ENCODE peak calls at places on chromosome 22, in seven cellular contexts. B is B cell, G is cardiac fibroblast, Y is HFF-Myc, Z is GM20000, V is stomach, R is GM23338. D is an unnamed sample.

GRCh38 chr22:35480627-35481565 is 59.7 kb upstream of the RASD2 start:
- DNase-seq in B (no peak), G (no peak), Y (no peak), Z (no peak), V (peak), R (no peak), D (no peak)

GRCh38 chr22:21995660-21996059 is 13.1 kb upstream of the TOP3B start:
- DNase-seq in B (no peak), G (no peak), Y (no peak), Z (no peak), V (no peak), R (no peak), D (no peak)

GRCh38 chr22:27541831-27542230 is 259.7 kb downstream of the MN1 start:
- DNase-seq in B (no peak), G (no peak), Y (no peak), Z (no peak), V (no peak), R (no peak), D (no peak)

GRCh38 chr22:33535937-33536875 is 384.1 kb downstream of the LARGE1 start:
- DNase-seq in B (no peak), G (no peak), Y (no peak), Z (no peak), V (no peak), R (no peak), D (no peak)

GRCh38 chr22:42758929-42759629 is 38.4 kb upstream of the A4GALT start:
- DNase-seq in B (no peak), G (peak), Y (no peak), Z (no peak), V (no peak), R (peak), D (no peak)

GRCh38 chr22:19103881-19104821 is 18.1 kb downstream of the DGCR2 start:
- DNase-seq in B (no peak), G (no peak), Y (no peak), Z (no peak), V (no peak), R (no peak), D (no peak)

GRCh38 chr22:28179392-28179791 is 260.3 kb upstream of the PITPNB start:
- DNase-seq in B (no peak), G (no peak), Y (no peak), Z (no peak), V (no peak), R (no peak), D (no peak)

GRCh38 chr22:34111210-34111824 is 191.0 kb upstream of the LARGE1 start:
- DNase-seq in B (peak), G (peak), Y (no peak), Z (peak), V (peak), R (peak), D (no peak)

GRCh38 chr22:35489225-35489624 is 51.4 kb upstream of the RASD2 start:
- DNase-seq in B (no peak), G (no peak), Y (no peak), Z (no peak), V (no peak), R (no peak), D (no peak)

DNA sequence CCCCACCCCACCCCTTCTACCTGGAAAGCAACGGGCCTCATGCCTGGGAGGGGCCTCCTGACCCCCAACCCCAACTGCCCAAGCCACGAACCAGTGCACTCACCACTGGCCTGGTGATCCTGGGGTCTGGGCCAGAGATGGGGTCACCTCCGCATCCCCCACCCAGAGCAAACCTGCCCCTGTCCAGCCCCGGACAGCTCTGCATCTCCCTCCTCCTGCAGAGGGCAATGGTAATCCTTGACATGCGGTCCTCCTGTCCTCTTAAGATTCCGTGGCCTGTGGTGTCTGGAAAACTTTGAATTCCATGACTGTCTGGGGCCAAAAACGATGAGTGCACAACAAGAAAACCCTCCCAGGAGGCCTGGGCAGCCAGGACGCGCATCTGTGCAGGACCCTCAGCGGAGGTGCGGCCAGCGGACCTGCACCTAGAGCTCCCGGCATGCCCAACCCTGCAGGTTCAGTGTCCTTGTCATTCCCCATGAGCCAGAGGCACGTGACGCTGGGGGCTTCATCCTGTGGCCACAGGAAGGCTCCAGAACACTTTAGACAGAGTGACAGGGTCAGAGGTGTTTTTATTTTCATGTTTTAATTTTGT is 16.1 kb upstream of the PPARA start:
- DNase-seq in B (no peak), G (no peak), Y (no peak), Z (no peak), V (no peak), R (no peak), D (no peak)
- TF ChIP-seq CTCF in B (no peak), G (no peak), Y (no peak), Z (no peak), V (no peak), R (no peak), D (no peak)

GRCh38 chr22:37732699-37733607 is 36.1 kb downstream of the TRIOBP start:
- DNase-seq in B (no peak), G (no peak), Y (no peak), Z (no peak), V (no peak), R (no peak), D (no peak)

GRCh38 chr22:37731804-37732471 is 35.1 kb downstream of the TRIOBP start:
- DNase-seq in B (no peak), G (no peak), Y (no peak), Z (peak), V (peak), R (no peak), D (no peak)

GRCh38 chr22:37733625-37734401 is 37.0 kb downstream of the TRIOBP start:
- DNase-seq in B (no peak), G (no peak), Y (no peak), Z (no peak), V (peak), R (no peak), D (no peak)

GRCh38 chr22:37734402-37734700 is 37.5 kb downstream of the TRIOBP start:
- DNase-seq in B (peak), G (no peak), Y (no peak), Z (no peak), V (no peak), R (no peak), D (no peak)

DNA sequence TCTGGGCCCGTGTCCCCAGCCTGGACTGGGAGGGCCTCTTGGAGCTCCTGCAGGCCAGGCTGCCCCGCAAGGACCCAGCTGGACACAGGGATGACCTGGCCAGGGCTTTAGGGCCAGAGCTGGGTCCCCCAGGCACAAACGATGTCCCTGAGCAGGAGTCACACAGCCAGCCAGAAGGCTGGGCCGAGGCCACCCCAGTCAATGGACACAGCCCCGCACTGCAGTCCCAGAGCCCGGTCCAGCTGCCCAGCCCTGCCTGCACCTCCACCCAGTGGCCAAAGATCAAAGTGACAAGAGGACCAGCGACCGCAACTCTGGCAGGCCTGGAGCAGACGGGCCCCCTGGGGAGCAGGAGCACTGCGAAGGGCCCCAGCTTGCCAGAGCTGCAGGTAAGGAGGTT is 38.2 kb downstream of the TRIOBP start:
- DNase-seq in B (no peak), G (no peak), Y (no peak), Z (no peak), V (peak), R (peak), D (no peak)
- TF ChIP-seq CTCF in B (no peak), G (peak), Y (peak), Z (no peak), V (peak), R (peak), D (no peak)

GRCh38 chr22:20186183-20186870 is 35.5 kb upstream of the CCDC188 start:
- DNase-seq in B (no peak), G (no peak), Y (no peak), Z (no peak), V (no peak), R (peak), D (no peak)
- TF ChIP-seq CTCF in B (no peak), G (no peak), Y (no peak), Z (peak), V (no peak), R (peak), D (no peak)

GRCh38 chr22:24706050-24706449 is 68.5 kb downstream of the PIWIL3 start:
- DNase-seq in B (no peak), G (no peak), Y (no peak), Z (no peak), V (no peak), R (peak), D (no peak)
- TF ChIP-seq CTCF in B (no peak), G (peak), Y (peak), Z (no peak), V (no peak), R (peak), D (no peak)

GRCh38 chr22:37802310-37803194 is 5.2 kb upstream of the GCAT start:
- DNase-seq in B (no peak), G (peak), Y (no peak), Z (peak), V (peak), R (peak), D (no peak)
- TF ChIP-seq CTCF in B (no peak), G (no peak), Y (no peak), Z (no peak), V (no peak), R (peak), D (no peak)

GRCh38 chr22:45254388-45254787 is 13.7 kb upstream of the KIAA0930 start:
- DNase-seq in B (no peak), G (no peak), Y (no peak), Z (no peak), V (no peak), R (no peak), D (no peak)

GRCh38 chr22:45254789-45255261 is 14.1 kb upstream of the KIAA0930 start:
- DNase-seq in B (no peak), G (no peak), Y (no peak), Z (peak), V (no peak), R (no peak), D (no peak)

GRCh38 chr22:45248832-45249561 is 8.3 kb upstream of the KIAA0930 start:
- DNase-seq in B (no peak), G (no peak), Y (no peak), Z (peak), V (no peak), R (no peak), D (no peak)

GRCh38 chr22:45253039-45253641 is 12.4 kb upstream of the KIAA0930 start:
- DNase-seq in B (no peak), G (no peak), Y (no peak), Z (no peak), V (no peak), R (no peak), D (no peak)

GRCh38 chr22:45251828-45252227 is 11.1 kb upstream of the KIAA0930 start:
- DNase-seq in B (no peak), G (no peak), Y (no peak), Z (no peak), V (no peak), R (no peak), D (no peak)
- TF ChIP-seq CTCF in B (no peak), G (no peak), Y (no peak), Z (no peak), V (no peak), R (peak), D (no peak)

GRCh38 chr22:20430641-20431519 is 6.7 kb downstream of the SCARF2 start:
- DNase-seq in B (peak), G (no peak), Y (no peak), Z (peak), V (peak), R (peak), D (peak)
- TF ChIP-seq CTCF in B (peak), G (no peak), Y (peak), Z (no peak), V (peak), R (peak), D (no peak)

GRCh38 chr22:44496844-44497217 is 1.2 kb downstream of the RTL6 start:
- DNase-seq in B (no peak), G (no peak), Y (no peak), Z (no peak), V (no peak), R (no peak), D (no peak)
- TF ChIP-seq CTCF in B (no peak), G (no peak), Y (no peak), Z (no peak), V (no peak), R (no peak), D (no peak)

D was measured in prostate gland.